ENCODE peak calls at places on chromosomes 2 and 18, in four cellular contexts. W, U, P and L are unnamed samples. For H3K4me1, the result is how much of the 10 kb centered on the place peaks cover.

GRCh38 chr2:152506843-152507242 is 171.9 kb downstream of the FMNL2 start:
- DNase-seq in W (no peak), U (peak), P (no peak), L (no peak)

GRCh38 chr2:196980498-196980897 is 54.0 kb upstream of the PGAP1 start:
- DNase-seq in W (no peak), U (no peak), P (no peak), L (no peak)

GRCh38 chr2:61177727-61178549 is 15.9 kb downstream of the C2orf74 start:
- DNase-seq in W (peak), U (peak), P (no peak), L (peak)

GRCh38 chr2:101063352-101063751 is 61.3 kb downstream of the RPL31 start:
- DNase-seq in W (peak), U (peak), P (no peak), L (no peak)

GRCh38 chr18:44602380-44602779 is 78.3 kb upstream of the SETBP1 start:
- DNase-seq in W (peak), U (no peak), P (no peak), L (no peak)

GRCh38 chr2:152466925-152467676 is 132.1 kb downstream of the FMNL2 start:
- DNase-seq in W (no peak), U (no peak), P (no peak), L (no peak)

GRCh38 chr2:196176142-196176738 is 4.9 kb upstream of the STK17B start:
- DNase-seq in W (no peak), U (no peak), P (no peak), L (no peak)

GRCh38 chr2:8605350-8606065 is 76.3 kb upstream of the ID2 start:
- DNase-seq in W (peak), U (no peak), P (no peak), L (no peak)

GRCh38 chr2:238053195-238053776 is 7.5 kb upstream of the SCLY start:
- DNase-seq in W (peak), U (no peak), P (no peak), L (no peak)

GRCh38 chr2:237354930-237355329 is 59.0 kb downstream of the COL6A3 start:
- DNase-seq in W (peak), U (peak), P (no peak), L (no peak)

GRCh38 chr2:19649785-19650380 is 251.9 kb downstream of the TTC32 start:
- DNase-seq in W (peak), U (peak), P (no peak), L (no peak)

DNA sequence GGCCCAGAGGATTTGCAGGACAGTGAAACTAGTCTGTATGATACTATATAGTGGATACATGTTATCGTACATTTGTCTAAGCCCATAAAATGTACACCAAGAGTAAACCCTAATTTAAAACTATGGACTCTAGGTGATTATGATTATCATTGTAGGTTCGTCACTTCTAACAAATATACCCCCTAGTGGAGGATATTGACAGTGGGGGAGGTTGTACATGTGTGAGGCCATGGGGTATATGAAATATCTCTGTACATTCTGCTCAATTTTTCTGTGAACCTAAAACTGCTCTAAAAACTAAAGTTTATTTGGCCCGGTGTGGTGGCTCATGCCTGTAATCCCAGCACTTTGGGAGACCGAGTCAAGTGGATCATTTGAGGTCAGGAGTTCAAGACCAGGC is 81.2 kb upstream of the CAB39 start:
- DNase-seq in W (no peak), U (no peak), P (no peak), L (no peak)
- TF ChIP-seq CTCF in W (no peak), U (no peak), P (no peak), L (no peak)

GRCh38 chr2:110103060-110103961 is 12.3 kb downstream of the MALL start:
- DNase-seq in W (no peak), U (no peak), P (no peak), L (no peak)
- H3K27ac ChIP-seq in W (peak), U (peak), P (no peak), L (no peak)

GRCh38 chr2:4255491-4255890 is 552.1 kb downstream of the DCDC2C start:
- DNase-seq in W (no peak), U (no peak), P (no peak), L (no peak)

GRCh38 chr2:4256351-4256750 is 553.0 kb downstream of the DCDC2C start:
- DNase-seq in W (no peak), U (no peak), P (no peak), L (no peak)

GRCh38 chr2:4258563-4258962 is 555.2 kb downstream of the DCDC2C start:
- DNase-seq in W (peak), U (peak), P (no peak), L (no peak)
- H3K4me1 ChIP-seq in W (under half), U (under half), P (under half), L (under half)

GRCh38 chr2:70995227-70995729 is 605 bp upstream of the TEX261 start:
- DNase-seq in W (peak), U (peak), P (no peak), L (peak)
- TF ChIP-seq CTCF in W (no peak), U (peak), P (no peak), L (no peak)

GRCh38 chr2:121336528-121337294 is 51.7 kb upstream of the TFCP2L1 start:
- DNase-seq in W (no peak), U (no peak), P (no peak), L (no peak)
- H3K27ac ChIP-seq in W (no peak), U (no peak), P (no peak), L (no peak)